ENCODE peak calls at places on chromosomes 4 and X, in nine cellular contexts. One of them, this sample, is unnamed.

GRCh38 chrX:84735025-84735424 is 232.8 kb upstream of the HDX start:
- DNase-seq in H7: no peak
- DNase-seq in Peyer's patch: no peak
- DNase-seq in cardiac muscle cell: no peak
- DNase-seq in IMR-90: peak
- DNase-seq in psoas muscle: no peak
- DNase-seq in AG04449: no peak
- DNase-seq in epithelial cell of esophagus: peak
- DNase-seq in GM23248: no peak
- DNase-seq in this sample: no peak

GRCh38 chr4:67522851-67523671 is 22.2 kb downstream of the CENPC start:
- DNase-seq in Peyer's patch: no peak
- DNase-seq in H7: no peak
- DNase-seq in AG04449: no peak
- DNase-seq in epithelial cell of esophagus: peak
- DNase-seq in GM23248: no peak
- DNase-seq in psoas muscle: no peak
- DNase-seq in cardiac muscle cell: peak
- DNase-seq in IMR-90: peak
- DNase-seq in this sample: peak

GRCh38 chrX:101395789-101396188 is 5.0 kb downstream of the RPL36A start:
- DNase-seq in psoas muscle: no peak
- DNase-seq in epithelial cell of esophagus: peak
- DNase-seq in IMR-90: no peak
- DNase-seq in cardiac muscle cell: peak
- DNase-seq in AG04449: no peak
- DNase-seq in GM23248: peak
- DNase-seq in H7: no peak
- DNase-seq in Peyer's patch: no peak
- DNase-seq in this sample: no peak

GRCh38 chr4:83118869-83119268 is 4.3 kb upstream of the PLAC8 start:
- DNase-seq in epithelial cell of esophagus: no peak
- DNase-seq in Peyer's patch: no peak
- DNase-seq in H7: no peak
- DNase-seq in GM23248: no peak
- DNase-seq in psoas muscle: no peak
- DNase-seq in cardiac muscle cell: no peak
- DNase-seq in IMR-90: no peak
- DNase-seq in AG04449: no peak
- DNase-seq in this sample: no peak

GRCh38 chr4:24230955-24231354 is 341.1 kb upstream of the PPARGC1A start:
- DNase-seq in IMR-90: no peak
- DNase-seq in epithelial cell of esophagus: no peak
- DNase-seq in cardiac muscle cell: no peak
- DNase-seq in psoas muscle: no peak
- DNase-seq in AG04449: no peak
- DNase-seq in Peyer's patch: no peak
- DNase-seq in GM23248: no peak
- DNase-seq in H7: no peak
- DNase-seq in this sample: no peak

GRCh38 chr4:173174184-173175156 is 5.9 kb downstream of the GALNT7 start:
- DNase-seq in IMR-90: no peak
- DNase-seq in epithelial cell of esophagus: peak
- DNase-seq in GM23248: no peak
- DNase-seq in psoas muscle: no peak
- DNase-seq in AG04449: no peak
- DNase-seq in Peyer's patch: no peak
- DNase-seq in cardiac muscle cell: no peak
- DNase-seq in H7: peak
- DNase-seq in this sample: no peak

GRCh38 chr4:31148990-31149389 is 428.8 kb downstream of the PCDH7 start:
- DNase-seq in IMR-90: no peak
- DNase-seq in epithelial cell of esophagus: no peak
- DNase-seq in Peyer's patch: no peak
- DNase-seq in H7: no peak
- DNase-seq in psoas muscle: no peak
- DNase-seq in GM23248: no peak
- DNase-seq in cardiac muscle cell: no peak
- DNase-seq in AG04449: no peak
- DNase-seq in this sample: no peak

GRCh38 chr4:75696036-75696435 is 22.8 kb upstream of the G3BP2 start:
- DNase-seq in GM23248: no peak
- DNase-seq in psoas muscle: no peak
- DNase-seq in cardiac muscle cell: no peak
- DNase-seq in H7: no peak
- DNase-seq in IMR-90: no peak
- DNase-seq in epithelial cell of esophagus: no peak
- DNase-seq in AG04449: no peak
- DNase-seq in Peyer's patch: no peak
- DNase-seq in this sample: no peak

GRCh38 chrX:151902813-151903591 is 9.7 kb upstream of the MAGEA4 start:
- DNase-seq in AG04449: peak
- DNase-seq in Peyer's patch: peak
- DNase-seq in psoas muscle: peak
- DNase-seq in H7: no peak
- DNase-seq in epithelial cell of esophagus: peak
- DNase-seq in IMR-90: peak
- DNase-seq in cardiac muscle cell: peak
- DNase-seq in GM23248: peak
- DNase-seq in this sample: peak

GRCh38 chr4:102723511-102723910 is 37.3 kb downstream of the MANBA start:
- DNase-seq in epithelial cell of esophagus: no peak
- DNase-seq in IMR-90: no peak
- DNase-seq in cardiac muscle cell: peak
- DNase-seq in AG04449: no peak
- DNase-seq in Peyer's patch: no peak
- DNase-seq in psoas muscle: no peak
- DNase-seq in GM23248: peak
- DNase-seq in H7: no peak
- DNase-seq in this sample: no peak

GRCh38 chr4:87527446-87528240 is 1.5 kb downstream of the SPARCL1 start:
- DNase-seq in AG04449: no peak
- DNase-seq in epithelial cell of esophagus: no peak
- DNase-seq in H7: no peak
- DNase-seq in cardiac muscle cell: peak
- DNase-seq in GM23248: no peak
- DNase-seq in Peyer's patch: no peak
- DNase-seq in psoas muscle: no peak
- DNase-seq in IMR-90: no peak
- DNase-seq in this sample: peak

GRCh38 chr4:175776217-175776616 is 35.8 kb downstream of the GPM6A start:
- DNase-seq in IMR-90: no peak
- DNase-seq in psoas muscle: no peak
- DNase-seq in cardiac muscle cell: no peak
- DNase-seq in epithelial cell of esophagus: peak
- DNase-seq in AG04449: no peak
- DNase-seq in GM23248: no peak
- DNase-seq in Peyer's patch: no peak
- DNase-seq in H7: no peak
- DNase-seq in this sample: no peak

GRCh38 chr4:151991884-151992166 is 231.0 kb upstream of the GATB start:
- DNase-seq in IMR-90: no peak
- DNase-seq in epithelial cell of esophagus: no peak
- DNase-seq in AG04449: no peak
- DNase-seq in Peyer's patch: no peak
- DNase-seq in H7: no peak
- DNase-seq in cardiac muscle cell: no peak
- DNase-seq in psoas muscle: no peak
- DNase-seq in GM23248: no peak
- DNase-seq in this sample: no peak

GRCh38 chr4:109574443-109574850 is 14.4 kb downstream of the MCUB start:
- DNase-seq in epithelial cell of esophagus: peak
- DNase-seq in GM23248: peak
- DNase-seq in cardiac muscle cell: peak
- DNase-seq in H7: peak
- DNase-seq in AG04449: no peak
- DNase-seq in Peyer's patch: no peak
- DNase-seq in psoas muscle: no peak
- DNase-seq in IMR-90: no peak
- DNase-seq in this sample: peak

GRCh38 chrX:16479206-16479869 is 170.6 kb upstream of the S100G start:
- DNase-seq in Peyer's patch: no peak
- DNase-seq in AG04449: no peak
- DNase-seq in GM23248: peak
- DNase-seq in cardiac muscle cell: no peak
- DNase-seq in H7: no peak
- DNase-seq in psoas muscle: no peak
- DNase-seq in IMR-90: peak
- DNase-seq in epithelial cell of esophagus: peak
- DNase-seq in this sample: peak

GRCh38 chr4:122152699-122153328 is 683 bp downstream of the BLTP1 start:
- DNase-seq in H7: peak
- DNase-seq in AG04449: no peak
- DNase-seq in psoas muscle: peak
- DNase-seq in GM23248: peak
- DNase-seq in IMR-90: peak
- DNase-seq in cardiac muscle cell: peak
- DNase-seq in Peyer's patch: peak
- DNase-seq in epithelial cell of esophagus: peak
- DNase-seq in this sample: peak

GRCh38 chr4:122156819-122157218 is 4.7 kb downstream of the BLTP1 start:
- DNase-seq in cardiac muscle cell: peak
- DNase-seq in psoas muscle: no peak
- DNase-seq in Peyer's patch: no peak
- DNase-seq in epithelial cell of esophagus: peak
- DNase-seq in H7: no peak
- DNase-seq in IMR-90: peak
- DNase-seq in GM23248: no peak
- DNase-seq in AG04449: no peak
- DNase-seq in this sample: no peak

GRCh38 chr4:122151982-122152698 is at the start of gene BLTP1:
- DNase-seq in psoas muscle: peak
- DNase-seq in H7: peak
- DNase-seq in epithelial cell of esophagus: peak
- DNase-seq in cardiac muscle cell: peak
- DNase-seq in Peyer's patch: peak
- DNase-seq in AG04449: no peak
- DNase-seq in GM23248: peak
- DNase-seq in IMR-90: peak
- DNase-seq in this sample: peak

GRCh38 chr4:122146652-122147051 is 5.5 kb upstream of the BLTP1 start:
- DNase-seq in epithelial cell of esophagus: no peak
- DNase-seq in H7: no peak
- DNase-seq in GM23248: no peak
- DNase-seq in psoas muscle: no peak
- DNase-seq in cardiac muscle cell: no peak
- DNase-seq in AG04449: no peak
- DNase-seq in IMR-90: no peak
- DNase-seq in Peyer's patch: no peak
- DNase-seq in this sample: no peak

GRCh38 chr4:122150896-122151295 is 1.2 kb upstream of the BLTP1 start:
- DNase-seq in Peyer's patch: no peak
- DNase-seq in GM23248: no peak
- DNase-seq in H7: no peak
- DNase-seq in psoas muscle: no peak
- DNase-seq in cardiac muscle cell: no peak
- DNase-seq in epithelial cell of esophagus: no peak
- DNase-seq in AG04449: no peak
- DNase-seq in IMR-90: no peak
- DNase-seq in this sample: no peak
- H3K4me3 ChIP-seq in Peyer's patch: peak
- H3K4me3 ChIP-seq in GM23248: peak
- H3K4me3 ChIP-seq in H7: no peak
- H3K4me3 ChIP-seq in psoas muscle: peak
- H3K4me3 ChIP-seq in cardiac muscle cell: no peak
- H3K4me3 ChIP-seq in epithelial cell of esophagus: no peak
- H3K4me3 ChIP-seq in AG04449: no peak
- H3K4me3 ChIP-seq in IMR-90: no peak
- H3K4me3 ChIP-seq in this sample: no peak

DNA sequence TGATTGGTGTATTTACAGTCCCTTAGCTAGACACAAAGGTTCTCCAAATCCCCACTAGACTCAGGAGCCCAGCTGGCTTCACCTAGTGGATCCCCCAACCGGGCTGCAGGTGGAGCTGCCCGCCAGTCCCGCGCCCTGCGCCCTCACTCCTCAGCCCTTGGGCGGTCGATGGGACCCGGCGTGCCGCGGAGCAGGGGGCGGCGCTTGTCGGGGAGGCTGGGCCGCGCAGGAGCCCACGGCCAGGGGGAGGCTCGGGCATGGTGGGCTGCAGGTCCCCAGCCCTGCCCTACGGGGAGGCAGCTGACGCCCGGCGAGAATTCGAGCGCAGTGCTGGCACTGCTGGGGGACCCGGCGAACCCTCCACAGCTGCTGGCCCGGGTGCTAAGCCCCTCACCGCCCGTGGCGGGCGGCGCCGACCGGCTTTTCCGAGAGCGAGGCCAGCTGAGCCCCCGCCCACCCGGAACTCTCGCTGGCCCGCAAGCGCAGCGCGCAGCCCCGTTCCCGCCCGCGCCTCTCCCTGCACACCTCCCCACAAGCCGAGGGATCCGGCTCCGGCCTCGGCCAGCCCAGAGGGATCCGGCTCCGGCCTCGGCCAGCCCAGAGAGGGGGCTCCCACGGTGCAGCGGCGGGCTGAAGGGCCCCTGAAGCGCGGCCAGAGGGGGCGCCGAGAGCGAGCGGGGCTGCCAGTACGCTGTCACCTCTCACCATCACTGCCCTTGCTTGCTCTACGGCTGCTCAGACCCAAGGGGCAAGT is 39.4 kb downstream of the WFS1 start:
- DNase-seq in IMR-90: no peak
- DNase-seq in epithelial cell of esophagus: no peak
- DNase-seq in GM23248: peak
- DNase-seq in H7: peak
- DNase-seq in cardiac muscle cell: peak
- DNase-seq in AG04449: no peak
- DNase-seq in psoas muscle: no peak
- DNase-seq in Peyer's patch: no peak
- DNase-seq in this sample: no peak
- H3K4me3 ChIP-seq in IMR-90: peak
- H3K4me3 ChIP-seq in epithelial cell of esophagus: no peak
- H3K4me3 ChIP-seq in GM23248: peak
- H3K4me3 ChIP-seq in H7: peak
- H3K4me3 ChIP-seq in cardiac muscle cell: peak
- H3K4me3 ChIP-seq in AG04449: peak
- H3K4me3 ChIP-seq in psoas muscle: peak
- H3K4me3 ChIP-seq in Peyer's patch: peak
- H3K4me3 ChIP-seq in this sample: no peak

GRCh38 chr4:133555671-133556070 is 406.6 kb downstream of the PCDH10 start:
- DNase-seq in psoas muscle: no peak
- DNase-seq in GM23248: no peak
- DNase-seq in cardiac muscle cell: peak
- DNase-seq in AG04449: no peak
- DNase-seq in IMR-90: peak
- DNase-seq in epithelial cell of esophagus: peak
- DNase-seq in H7: no peak
- DNase-seq in Peyer's patch: no peak
- DNase-seq in this sample: peak

GRCh38 chr4:133550436-133550835 is 401.3 kb downstream of the PCDH10 start:
- DNase-seq in IMR-90: no peak
- DNase-seq in psoas muscle: no peak
- DNase-seq in H7: no peak
- DNase-seq in AG04449: no peak
- DNase-seq in epithelial cell of esophagus: no peak
- DNase-seq in cardiac muscle cell: no peak
- DNase-seq in GM23248: no peak
- DNase-seq in Peyer's patch: no peak
- DNase-seq in this sample: no peak
- H3K4me3 ChIP-seq in IMR-90: no peak
- H3K4me3 ChIP-seq in psoas muscle: no peak
- H3K4me3 ChIP-seq in H7: no peak
- H3K4me3 ChIP-seq in AG04449: no peak
- H3K4me3 ChIP-seq in epithelial cell of esophagus: no peak
- H3K4me3 ChIP-seq in cardiac muscle cell: no peak
- H3K4me3 ChIP-seq in GM23248: no peak
- H3K4me3 ChIP-seq in Peyer's patch: no peak
- H3K4me3 ChIP-seq in this sample: no peak

GRCh38 chr4:14868426-14868825 is 133.9 kb upstream of the CPEB2 start:
- DNase-seq in AG04449: no peak
- DNase-seq in IMR-90: no peak
- DNase-seq in psoas muscle: no peak
- DNase-seq in cardiac muscle cell: no peak
- DNase-seq in GM23248: no peak
- DNase-seq in Peyer's patch: no peak
- DNase-seq in epithelial cell of esophagus: no peak
- DNase-seq in H7: no peak
- DNase-seq in this sample: no peak
- H3K4me3 ChIP-seq in AG04449: no peak
- H3K4me3 ChIP-seq in IMR-90: no peak
- H3K4me3 ChIP-seq in psoas muscle: no peak
- H3K4me3 ChIP-seq in cardiac muscle cell: no peak
- H3K4me3 ChIP-seq in GM23248: no peak
- H3K4me3 ChIP-seq in Peyer's patch: no peak
- H3K4me3 ChIP-seq in epithelial cell of esophagus: no peak
- H3K4me3 ChIP-seq in H7: no peak
- H3K4me3 ChIP-seq in this sample: no peak

This sample was measured in fibroblast of pulmonary artery.